ENCODE peak calls at places on chromosome 17, in eight cellular contexts. P is C1 segment of cervical spinal cord; D is posterior cingulate gyrus; H is stimulated activated CD8-positive, alpha-beta memory T cell treated with anti-CD3 and anti-CD28 coated beads, Interleukin-4, amount 100 ng/mL, for 24 hours; L is BE2C; J is fibroblast of pulmonary artery; G is NCI-H1417; E is HFFc6. T is an unnamed sample.

GRCh38 chr17:74981318-74981978 is 6.0 kb upstream of the CDR2L start:
- DNase-seq in P (no peak), D (no peak), H (no peak), L (no peak), J (no peak), G (no peak), E (no peak), T (no peak)

GRCh38 chr17:78239489-78239931 is 8.1 kb downstream of the TMEM235 start:
- DNase-seq in P (no peak), D (no peak), H (no peak), L (no peak), J (no peak), G (no peak), E (no peak), T (no peak)

GRCh38 chr17:4893272-4893671 is 6.1 kb upstream of the C17orf107 start:
- DNase-seq in P (no peak), D (no peak), H (no peak), L (no peak), J (no peak), G (no peak), E (no peak), T (no peak)

GRCh38 chr17:78717431-78717980 is 64.6 kb downstream of the CYTH1 start:
- DNase-seq in P (peak; percentile 91), D (peak; percentile 53), H (no peak), L (peak; percentile 42), J (peak; percentile 53), G (peak; percentile 88), E (peak; percentile 20), T (no peak)

GRCh38 chr17:357634-358033 is 5.0 kb upstream of the RPH3AL start:
- DNase-seq in P (no peak), D (no peak), H (no peak), L (peak; percentile 39), J (no peak), G (peak; percentile 21), E (no peak), T (no peak)

GRCh38 chr17:80377798-80378197 is 37.2 kb upstream of the ENDOV start:
- DNase-seq in P (no peak), D (no peak), H (no peak), L (no peak), J (no peak), G (no peak), E (no peak), T (no peak)

GRCh38 chr17:59425085-59425901 is 93.8 kb downstream of the YPEL2 start:
- DNase-seq in P (peak; percentile 77), D (no peak), H (no peak), L (peak; percentile 87), J (peak; percentile 72), G (no peak), E (peak; percentile 34), T (peak; percentile 63)

GRCh38 chr17:77613181-77613580 is 345.3 kb upstream of the TNRC6C start:
- DNase-seq in P (no peak), D (no peak), H (no peak), L (no peak), J (no peak), G (no peak), E (peak; percentile 12), T (no peak)

GRCh38 chr17:79356839-79357447 is 253.9 kb downstream of the RBFOX3 start:
- DNase-seq in P (no peak), D (no peak), H (no peak), L (no peak), J (no peak), G (no peak), E (no peak), T (no peak)

GRCh38 chr17:72775914-72776313 is 316.6 kb downstream of the SLC39A11 start:
- DNase-seq in P (no peak), D (no peak), H (no peak), L (peak; percentile 20), J (no peak), G (peak; percentile 16), E (no peak), T (no peak)

GRCh38 chr17:33369876-33370275 is 76.8 kb upstream of the ASIC2 start:
- DNase-seq in P (no peak), D (no peak), H (no peak), L (no peak), J (no peak), G (no peak), E (no peak), T (no peak)

GRCh38 chr17:6627019-6627418 is 13.5 kb downstream of the KIAA0753 start:
- DNase-seq in P (no peak), D (no peak), H (no peak), L (no peak), J (peak; percentile 45), G (no peak), E (peak; percentile 30), T (no peak)

T was measured in brain microvascular endothelial cell.